ENCODE peak calls at places on chromosomes 6 and 20, in ten cellular contexts. One of them, this sample, is unnamed.

GRCh38 chr20:33689973-33690372 is 3.8 kb upstream of the E2F1 start:
- DNase-seq in glutamatergic neuron: no peak
- DNase-seq in GM20000: no peak
- DNase-seq in Caco-2: no peak
- DNase-seq in foreskin fibroblast: no peak
- DNase-seq in left ventricle myocardium inferior: no peak
- DNase-seq in astrocyte of the spinal cord: peak; percentile 59
- DNase-seq in type B pancreatic cell: no peak
- DNase-seq in right lobe of liver: no peak
- DNase-seq in sigmoid colon: no peak
- DNase-seq in this sample: no peak

GRCh38 chr20:1301031-1301529 is 27.9 kb downstream of the SDCBP2 start:
- DNase-seq in right lobe of liver: no peak
- DNase-seq in left ventricle myocardium inferior: no peak
- DNase-seq in astrocyte of the spinal cord: peak; percentile 66
- DNase-seq in GM20000: no peak
- DNase-seq in sigmoid colon: peak; percentile 40
- DNase-seq in Caco-2: no peak
- DNase-seq in foreskin fibroblast: peak; percentile 46
- DNase-seq in glutamatergic neuron: no peak
- DNase-seq in type B pancreatic cell: no peak
- DNase-seq in this sample: peak; percentile 80

GRCh38 chr6:51738614-51739013 is 348.8 kb downstream of the PKHD1 start:
- DNase-seq in glutamatergic neuron: no peak
- DNase-seq in GM20000: no peak
- DNase-seq in right lobe of liver: peak; percentile 71
- DNase-seq in sigmoid colon: no peak
- DNase-seq in type B pancreatic cell: no peak
- DNase-seq in foreskin fibroblast: no peak
- DNase-seq in left ventricle myocardium inferior: no peak
- DNase-seq in Caco-2: no peak
- DNase-seq in astrocyte of the spinal cord: no peak
- DNase-seq in this sample: no peak

GRCh38 chr6:40723967-40724366 is 136.8 kb upstream of the LRFN2 start:
- DNase-seq in Caco-2: no peak
- DNase-seq in right lobe of liver: no peak
- DNase-seq in foreskin fibroblast: no peak
- DNase-seq in sigmoid colon: no peak
- DNase-seq in glutamatergic neuron: no peak
- DNase-seq in left ventricle myocardium inferior: no peak
- DNase-seq in type B pancreatic cell: no peak
- DNase-seq in GM20000: no peak
- DNase-seq in astrocyte of the spinal cord: no peak
- DNase-seq in this sample: no peak

GRCh38 chr6:6686748-6687601 is 98.5 kb downstream of the LY86 start:
- DNase-seq in foreskin fibroblast: no peak
- DNase-seq in astrocyte of the spinal cord: peak; percentile 53
- DNase-seq in right lobe of liver: peak; percentile 100
- DNase-seq in Caco-2: peak; percentile 92
- DNase-seq in glutamatergic neuron: peak; percentile 92
- DNase-seq in GM20000: no peak
- DNase-seq in left ventricle myocardium inferior: peak; percentile 94
- DNase-seq in type B pancreatic cell: peak; percentile 86
- DNase-seq in sigmoid colon: peak; percentile 88
- DNase-seq in this sample: peak; percentile 85

GRCh38 chr20:35345189-35345588 is 53.0 kb upstream of the FAM83C start:
- DNase-seq in Caco-2: no peak
- DNase-seq in right lobe of liver: no peak
- DNase-seq in glutamatergic neuron: no peak
- DNase-seq in foreskin fibroblast: no peak
- DNase-seq in type B pancreatic cell: no peak
- DNase-seq in left ventricle myocardium inferior: no peak
- DNase-seq in astrocyte of the spinal cord: no peak
- DNase-seq in GM20000: no peak
- DNase-seq in sigmoid colon: no peak
- DNase-seq in this sample: no peak

GRCh38 chr6:156167289-156168076 is 609.7 kb upstream of the ARID1B start:
- DNase-seq in left ventricle myocardium inferior: no peak
- DNase-seq in right lobe of liver: no peak
- DNase-seq in glutamatergic neuron: no peak
- DNase-seq in GM20000: no peak
- DNase-seq in Caco-2: no peak
- DNase-seq in sigmoid colon: peak; percentile 77
- DNase-seq in astrocyte of the spinal cord: peak; percentile 22
- DNase-seq in foreskin fibroblast: no peak
- DNase-seq in type B pancreatic cell: no peak
- DNase-seq in this sample: peak; percentile 46

GRCh38 chr6:113971786-113972185 is 838 bp upstream of the HDAC2 start:
- DNase-seq in right lobe of liver: no peak
- DNase-seq in foreskin fibroblast: no peak
- DNase-seq in astrocyte of the spinal cord: peak; percentile 17
- DNase-seq in type B pancreatic cell: no peak
- DNase-seq in GM20000: no peak
- DNase-seq in glutamatergic neuron: no peak
- DNase-seq in sigmoid colon: no peak
- DNase-seq in left ventricle myocardium inferior: no peak
- DNase-seq in Caco-2: peak; percentile 12
- DNase-seq in this sample: no peak

GRCh38 chr20:39829255-39829654 is 859.8 kb downstream of the MAFB start:
- DNase-seq in sigmoid colon: no peak
- DNase-seq in GM20000: peak; percentile 9
- DNase-seq in glutamatergic neuron: peak; percentile 32
- DNase-seq in Caco-2: no peak
- DNase-seq in right lobe of liver: no peak
- DNase-seq in astrocyte of the spinal cord: peak; percentile 43
- DNase-seq in left ventricle myocardium inferior: peak; percentile 30
- DNase-seq in foreskin fibroblast: no peak
- DNase-seq in type B pancreatic cell: no peak
- DNase-seq in this sample: no peak

GRCh38 chr6:45572833-45573232 is 195.1 kb upstream of the SUPT3H start:
- DNase-seq in right lobe of liver: no peak
- DNase-seq in sigmoid colon: no peak
- DNase-seq in left ventricle myocardium inferior: no peak
- DNase-seq in Caco-2: no peak
- DNase-seq in astrocyte of the spinal cord: no peak
- DNase-seq in glutamatergic neuron: no peak
- DNase-seq in type B pancreatic cell: no peak
- DNase-seq in GM20000: no peak
- DNase-seq in foreskin fibroblast: no peak
- DNase-seq in this sample: no peak

GRCh38 chr20:53677447-53678314 is 84.0 kb upstream of the ZNF217 start:
- DNase-seq in type B pancreatic cell: no peak
- DNase-seq in right lobe of liver: peak; percentile 86
- DNase-seq in left ventricle myocardium inferior: peak; percentile 32
- DNase-seq in glutamatergic neuron: peak; percentile 32
- DNase-seq in GM20000: no peak
- DNase-seq in foreskin fibroblast: no peak
- DNase-seq in sigmoid colon: no peak
- DNase-seq in astrocyte of the spinal cord: no peak
- DNase-seq in Caco-2: peak; percentile 97
- DNase-seq in this sample: no peak
- TF ChIP-seq CTCF in type B pancreatic cell: no peak
- TF ChIP-seq CTCF in right lobe of liver: peak; percentile 8
- TF ChIP-seq CTCF in left ventricle myocardium inferior: no peak
- TF ChIP-seq CTCF in glutamatergic neuron: no peak
- TF ChIP-seq CTCF in GM20000: no peak
- TF ChIP-seq CTCF in foreskin fibroblast: no peak
- TF ChIP-seq CTCF in sigmoid colon: no peak
- TF ChIP-seq CTCF in astrocyte of the spinal cord: no peak
- TF ChIP-seq CTCF in Caco-2: peak; percentile 76
- TF ChIP-seq CTCF in this sample: no peak

DNA sequence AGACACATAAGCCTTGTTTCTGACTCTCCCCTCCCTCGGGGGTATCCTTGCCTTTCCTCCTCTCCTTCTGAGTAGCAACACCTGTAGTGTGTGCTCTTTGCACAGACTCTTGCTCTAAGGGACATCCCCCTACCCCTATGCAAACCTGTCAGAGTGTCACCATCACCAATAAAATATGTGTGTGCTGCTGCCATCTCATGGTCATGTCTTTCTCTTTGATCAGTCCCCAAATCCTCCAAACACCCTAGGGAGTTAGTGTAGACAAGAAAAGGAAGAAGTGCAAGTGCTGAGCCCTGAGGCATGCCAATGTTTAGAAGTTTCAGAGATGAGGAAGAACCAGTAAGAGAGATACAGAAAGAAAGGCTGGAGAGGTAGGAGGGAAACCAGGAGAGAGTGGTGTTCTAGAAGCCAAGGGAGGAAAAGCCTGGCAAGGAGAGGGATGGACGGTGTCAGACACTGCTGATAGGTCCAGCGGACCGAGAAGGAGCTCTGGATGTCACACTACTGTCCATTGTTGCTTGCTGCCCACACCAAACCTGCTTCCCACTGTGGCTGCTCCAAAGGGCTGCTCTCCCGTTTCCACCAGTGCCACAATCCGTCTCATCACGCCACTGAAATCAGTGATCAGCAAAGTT is 16.4 kb downstream of the TRMT6 start:
- DNase-seq in Caco-2: peak; percentile 60
- DNase-seq in glutamatergic neuron: no peak
- DNase-seq in foreskin fibroblast: no peak
- DNase-seq in right lobe of liver: no peak
- DNase-seq in GM20000: peak; percentile 63
- DNase-seq in sigmoid colon: no peak
- DNase-seq in type B pancreatic cell: no peak
- DNase-seq in astrocyte of the spinal cord: no peak
- DNase-seq in left ventricle myocardium inferior: no peak
- DNase-seq in this sample: no peak
- TF ChIP-seq CTCF in Caco-2: peak; percentile 31
- TF ChIP-seq CTCF in glutamatergic neuron: no peak
- TF ChIP-seq CTCF in foreskin fibroblast: no peak
- TF ChIP-seq CTCF in right lobe of liver: peak; percentile 15
- TF ChIP-seq CTCF in GM20000: peak; percentile 10
- TF ChIP-seq CTCF in sigmoid colon: no peak
- TF ChIP-seq CTCF in type B pancreatic cell: no peak
- TF ChIP-seq CTCF in astrocyte of the spinal cord: peak; percentile 23
- TF ChIP-seq CTCF in left ventricle myocardium inferior: peak; percentile 55
- TF ChIP-seq CTCF in this sample: peak; percentile 61

DNA sequence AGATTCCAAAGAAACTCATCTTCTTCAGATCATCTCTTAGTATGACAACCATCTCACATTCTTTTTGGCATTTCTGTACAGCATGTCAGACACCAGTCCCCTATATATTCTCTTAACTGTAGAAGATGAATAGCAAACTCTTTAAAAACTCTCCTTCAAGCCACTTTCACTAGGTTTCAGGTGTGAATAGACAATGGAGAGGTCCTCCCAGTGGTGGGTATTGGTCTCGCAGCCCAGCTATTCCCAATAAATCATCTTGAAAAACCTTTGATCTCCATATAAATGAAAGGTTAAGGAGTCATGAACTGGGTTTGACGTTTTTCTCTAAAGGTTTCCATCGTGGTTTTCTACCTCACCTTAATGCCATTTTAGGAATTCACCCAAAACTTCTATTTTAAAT is 180.0 kb downstream of the GJA1 start:
- DNase-seq in left ventricle myocardium inferior: no peak
- DNase-seq in astrocyte of the spinal cord: no peak
- DNase-seq in sigmoid colon: no peak
- DNase-seq in foreskin fibroblast: no peak
- DNase-seq in right lobe of liver: no peak
- DNase-seq in GM20000: no peak
- DNase-seq in Caco-2: peak; percentile 12
- DNase-seq in glutamatergic neuron: no peak
- DNase-seq in type B pancreatic cell: no peak
- DNase-seq in this sample: no peak
- TF ChIP-seq CTCF in left ventricle myocardium inferior: peak; percentile 19
- TF ChIP-seq CTCF in astrocyte of the spinal cord: peak; percentile 23
- TF ChIP-seq CTCF in sigmoid colon: no peak
- TF ChIP-seq CTCF in foreskin fibroblast: peak; percentile 15
- TF ChIP-seq CTCF in right lobe of liver: no peak
- TF ChIP-seq CTCF in GM20000: no peak
- TF ChIP-seq CTCF in Caco-2: peak; percentile 29
- TF ChIP-seq CTCF in glutamatergic neuron: no peak
- TF ChIP-seq CTCF in type B pancreatic cell: peak; percentile 51
- TF ChIP-seq CTCF in this sample: peak; percentile 47

GRCh38 chr6:128521302-128521632 is 868 bp upstream of the PTPRK start:
- DNase-seq in glutamatergic neuron: no peak
- DNase-seq in sigmoid colon: no peak
- DNase-seq in Caco-2: no peak
- DNase-seq in foreskin fibroblast: no peak
- DNase-seq in right lobe of liver: no peak
- DNase-seq in astrocyte of the spinal cord: no peak
- DNase-seq in left ventricle myocardium inferior: no peak
- DNase-seq in type B pancreatic cell: no peak
- DNase-seq in GM20000: no peak
- DNase-seq in this sample: no peak

GRCh38 chr6:128519931-128520435 is 416 bp downstream of the PTPRK start:
- DNase-seq in astrocyte of the spinal cord: no peak
- DNase-seq in type B pancreatic cell: peak; percentile 76
- DNase-seq in GM20000: peak; percentile 37
- DNase-seq in foreskin fibroblast: no peak
- DNase-seq in left ventricle myocardium inferior: peak; percentile 37
- DNase-seq in sigmoid colon: peak; percentile 78
- DNase-seq in glutamatergic neuron: no peak
- DNase-seq in Caco-2: no peak
- DNase-seq in right lobe of liver: no peak
- DNase-seq in this sample: no peak

GRCh38 chr6:128518531-128519131 is 1.8 kb downstream of the PTPRK start:
- DNase-seq in right lobe of liver: no peak
- DNase-seq in Caco-2: no peak
- DNase-seq in GM20000: no peak
- DNase-seq in glutamatergic neuron: peak; percentile 51
- DNase-seq in left ventricle myocardium inferior: no peak
- DNase-seq in foreskin fibroblast: no peak
- DNase-seq in sigmoid colon: no peak
- DNase-seq in astrocyte of the spinal cord: no peak
- DNase-seq in type B pancreatic cell: no peak
- DNase-seq in this sample: no peak

GRCh38 chr6:128519132-128519930 is 1.1 kb downstream of the PTPRK start:
- DNase-seq in Caco-2: peak; percentile 77
- DNase-seq in astrocyte of the spinal cord: peak; percentile 67
- DNase-seq in left ventricle myocardium inferior: peak; percentile 35
- DNase-seq in glutamatergic neuron: peak; percentile 36
- DNase-seq in sigmoid colon: peak; percentile 80
- DNase-seq in foreskin fibroblast: no peak
- DNase-seq in right lobe of liver: peak; percentile 70
- DNase-seq in GM20000: peak; percentile 19
- DNase-seq in type B pancreatic cell: peak; percentile 73
- DNase-seq in this sample: no peak

DNA sequence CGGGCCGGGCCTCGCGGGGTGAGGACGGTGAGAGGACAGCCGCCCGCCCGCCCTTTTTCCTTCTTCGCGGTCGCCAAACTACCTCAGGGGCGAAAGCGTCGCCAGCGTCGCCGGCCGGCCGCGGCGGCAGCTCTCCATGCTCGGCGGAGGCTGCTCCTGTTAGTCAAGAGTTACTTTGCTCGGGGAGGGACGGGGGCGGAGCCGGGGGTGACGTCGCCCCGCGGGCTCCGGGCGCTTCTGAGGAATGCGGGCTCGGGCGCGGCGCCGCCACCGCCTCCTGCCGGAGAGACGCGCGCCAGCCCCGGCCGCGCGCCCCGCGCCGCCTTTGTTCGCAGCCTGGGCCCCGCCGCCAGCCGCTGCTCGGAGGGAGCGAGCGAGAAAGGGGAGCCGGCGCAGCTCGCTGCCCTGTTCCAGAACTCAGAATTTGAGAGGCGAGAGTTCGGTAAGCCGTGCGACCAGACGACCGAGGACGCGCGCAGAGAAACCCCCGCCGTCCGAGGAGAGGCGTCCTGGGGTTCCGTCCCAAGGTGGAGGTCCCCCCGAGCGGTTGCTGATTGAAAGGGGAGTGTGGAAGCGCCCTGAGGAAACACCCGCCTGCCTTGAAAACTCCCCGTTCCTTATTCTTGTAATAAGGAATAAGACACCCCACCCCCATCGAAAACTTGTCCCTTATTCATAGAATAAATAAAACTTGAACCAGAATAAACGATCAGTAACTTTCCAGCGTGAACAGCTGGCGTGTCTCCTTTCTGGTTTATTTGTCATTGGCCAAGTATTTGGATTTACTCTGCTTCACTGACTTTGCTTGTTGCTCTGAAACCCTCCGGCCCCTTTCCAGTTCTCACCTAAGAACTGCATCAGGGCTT is at the start of gene PTPRK:
- DNase-seq in left ventricle myocardium inferior: peak; percentile 95
- DNase-seq in astrocyte of the spinal cord: peak; percentile 96
- DNase-seq in sigmoid colon: peak; percentile 97
- DNase-seq in Caco-2: peak; percentile 95
- DNase-seq in foreskin fibroblast: peak; percentile 95
- DNase-seq in right lobe of liver: peak; percentile 96
- DNase-seq in glutamatergic neuron: peak; percentile 95
- DNase-seq in GM20000: peak; percentile 86
- DNase-seq in type B pancreatic cell: peak; percentile 96
- DNase-seq in this sample: peak; percentile 69
- TF ChIP-seq CTCF in left ventricle myocardium inferior: peak; percentile 85
- TF ChIP-seq CTCF in astrocyte of the spinal cord: peak; percentile 28
- TF ChIP-seq CTCF in sigmoid colon: no peak
- TF ChIP-seq CTCF in Caco-2: peak; percentile 46
- TF ChIP-seq CTCF in foreskin fibroblast: peak; percentile 2
- TF ChIP-seq CTCF in right lobe of liver: peak; percentile 58
- TF ChIP-seq CTCF in glutamatergic neuron: peak; percentile 48
- TF ChIP-seq CTCF in GM20000: peak; percentile 29
- TF ChIP-seq CTCF in type B pancreatic cell: peak; percentile 72
- TF ChIP-seq CTCF in this sample: peak; percentile 81

This sample was measured in foreskin keratinocyte.